ENCODE peak calls at places on chromosomes 2 and 18, in seven cellular contexts. H, I, N, R, X, U and Y are unnamed samples.

GRCh38 chr2:126627623-126628022 is 28.3 kb upstream of the GYPC start:
- DNase-seq in H (no peak), I (no peak), N (no peak), R (no peak), X (peak), U (peak), Y (no peak)

GRCh38 chr2:40591785-40592184 is 139.9 kb upstream of the SLC8A1 start:
- DNase-seq in H (no peak), I (no peak), N (no peak), R (no peak), X (no peak), U (no peak), Y (no peak)

GRCh38 chr18:54950221-54950620 is 9.0 kb downstream of the CCDC68 start:
- DNase-seq in H (no peak), I (no peak), N (peak), R (peak), X (no peak), U (no peak), Y (no peak)

GRCh38 chr2:173164361-173164760 is 88.7 kb downstream of the MAP3K20 start:
- DNase-seq in H (no peak), I (no peak), N (no peak), R (peak), X (no peak), U (no peak), Y (no peak)

GRCh38 chr2:8821276-8822217 is 15.9 kb downstream of the KIDINS220 start:
- DNase-seq in H (no peak), I (no peak), N (no peak), R (no peak), X (peak), U (peak), Y (no peak)

GRCh38 chr2:20421988-20422678 is 24.7 kb upstream of the RHOB start:
- DNase-seq in H (no peak), I (peak), N (peak), R (no peak), X (peak), U (peak), Y (peak)

GRCh38 chr2:196113061-196113974 is 44.7 kb upstream of the DNAH7 start:
- DNase-seq in H (no peak), I (peak), N (no peak), R (no peak), X (peak), U (peak), Y (no peak)

GRCh38 chr2:68714866-68715265 is 19.7 kb upstream of the ARHGAP25 start:
- DNase-seq in H (no peak), I (no peak), N (peak), R (no peak), X (no peak), U (no peak), Y (no peak)

GRCh38 chr18:34818069-34818468 is 108.0 kb downstream of the DTNA start:
- DNase-seq in H (no peak), I (no peak), N (no peak), R (no peak), X (no peak), U (no peak), Y (no peak)

GRCh38 chr2:239026711-239027430 is 179.0 kb downstream of the TWIST2 start:
- DNase-seq in H (no peak), I (no peak), N (no peak), R (no peak), X (no peak), U (no peak), Y (no peak)

GRCh38 chr18:58700209-58700608 is 28.9 kb downstream of the MALT1 start:
- DNase-seq in H (no peak), I (no peak), N (no peak), R (no peak), X (no peak), U (no peak), Y (no peak)

GRCh38 chr18:57776767-57777166 is 26.3 kb downstream of the ATP8B1 start:
- DNase-seq in H (no peak), I (no peak), N (no peak), R (no peak), X (no peak), U (peak), Y (no peak)

GRCh38 chr18:48794251-48794970 is 156.4 kb downstream of the SMAD7 start:
- DNase-seq in H (no peak), I (no peak), N (no peak), R (no peak), X (no peak), U (no peak), Y (no peak)

GRCh38 chr2:73739101-73739500 is 2.0 kb upstream of the TPRKB start:
- DNase-seq in H (no peak), I (no peak), N (no peak), R (no peak), X (no peak), U (no peak), Y (no peak)

GRCh38 chr2:207960911-207961310 is 64.4 kb downstream of the PLEKHM3 start:
- DNase-seq in H (no peak), I (no peak), N (no peak), R (no peak), X (no peak), U (no peak), Y (no peak)

GRCh38 chr2:120939595-120940318 is 204.1 kb downstream of the GLI2 start:
- DNase-seq in H (no peak), I (peak), N (no peak), R (no peak), X (peak), U (peak), Y (no peak)

GRCh38 chr18:2881490-2882195 is 34.8 kb downstream of the EMILIN2 start:
- DNase-seq in H (no peak), I (no peak), N (peak), R (no peak), X (peak), U (peak), Y (no peak)

GRCh38 chr2:38171208-38171858 is 95.4 kb upstream of the CYP1B1 start:
- DNase-seq in H (no peak), I (no peak), N (no peak), R (no peak), X (no peak), U (no peak), Y (no peak)

GRCh38 chr2:127231130-127231865 is 11.2 kb upstream of the CYP27C1 start:
- DNase-seq in H (no peak), I (no peak), N (no peak), R (no peak), X (peak), U (peak), Y (no peak)

GRCh38 chr2:5690231-5690630 is 2.0 kb upstream of the SOX11 start:
- DNase-seq in H (no peak), I (no peak), N (no peak), R (no peak), X (peak), U (no peak), Y (no peak)

GRCh38 chr2:191202881-191203397 is 42.3 kb upstream of the MYO1B start:
- DNase-seq in H (no peak), I (peak), N (peak), R (no peak), X (peak), U (peak), Y (no peak)

GRCh38 chr2:113061896-113062770 is 3.1 kb downstream of the IL36RN start:
- DNase-seq in H (no peak), I (no peak), N (no peak), R (no peak), X (no peak), U (no peak), Y (no peak)

GRCh38 chr18:49959176-49959575 is 145.8 kb upstream of the ACAA2 start:
- DNase-seq in H (no peak), I (no peak), N (peak), R (no peak), X (no peak), U (no peak), Y (no peak)

GRCh38 chr2:196492946-196493345 is 146.6 kb upstream of the CCDC150 start:
- DNase-seq in H (no peak), I (no peak), N (no peak), R (no peak), X (no peak), U (no peak), Y (no peak)

GRCh38 chr2:37085731-37086147 is 1.4 kb downstream of the GPATCH11 start:
- DNase-seq in H (no peak), I (peak), N (peak), R (no peak), X (peak), U (peak), Y (no peak)

GRCh38 chr2:193584001-193584400 is 1389.3 kb upstream of the TMEFF2 start:
- DNase-seq in H (no peak), I (no peak), N (no peak), R (no peak), X (peak), U (no peak), Y (peak)

GRCh38 chr18:8952796-8953760 is 149.4 kb upstream of the NDUFV2 start:
- DNase-seq in H (no peak), I (peak), N (no peak), R (no peak), X (peak), U (peak), Y (no peak)

GRCh38 chr2:39216495-39217191 is 27.1 kb downstream of the CDKL4 start:
- DNase-seq in H (no peak), I (no peak), N (peak), R (no peak), X (no peak), U (no peak), Y (no peak)

GRCh38 chr2:9809448-9810088 is 33.7 kb upstream of the TAF1B start:
- DNase-seq in H (no peak), I (no peak), N (no peak), R (no peak), X (no peak), U (no peak), Y (no peak)

GRCh38 chr18:6558770-6559169 is 144.1 kb upstream of the L3MBTL4 start:
- DNase-seq in H (no peak), I (no peak), N (no peak), R (no peak), X (no peak), U (no peak), Y (no peak)

GRCh38 chr2:157722580-157723234 is 94.0 kb upstream of the ACVR1C start:
- DNase-seq in H (no peak), I (no peak), N (no peak), R (peak), X (peak), U (peak), Y (no peak)

GRCh38 chr18:10147752-10148151 is 233.9 kb downstream of the VAPA start:
- DNase-seq in H (no peak), I (no peak), N (no peak), R (no peak), X (no peak), U (no peak), Y (no peak)

GRCh38 chr2:71864085-71864484 is 283.6 kb downstream of the CYP26B1 start:
- DNase-seq in H (no peak), I (no peak), N (no peak), R (no peak), X (no peak), U (no peak), Y (no peak)

GRCh38 chr18:33034941-33035340 is 262.1 kb upstream of the KLHL14 start:
- DNase-seq in H (no peak), I (no peak), N (no peak), R (no peak), X (peak), U (no peak), Y (no peak)

GRCh38 chr2:161912154-161912553 is 161.9 kb downstream of the DPP4 start:
- DNase-seq in H (no peak), I (no peak), N (no peak), R (no peak), X (no peak), U (no peak), Y (no peak)

GRCh38 chr2:191166111-191166755 is 15.4 kb upstream of the STAT4 start:
- DNase-seq in H (no peak), I (no peak), N (no peak), R (peak), X (peak), U (peak), Y (peak)

GRCh38 chr2:189662674-189663226 is 1.5 kb downstream of the ASNSD1 start:
- DNase-seq in H (no peak), I (no peak), N (no peak), R (no peak), X (no peak), U (no peak), Y (no peak)

GRCh38 chr18:58819051-58819450 is 45.6 kb upstream of the ZNF532 start:
- DNase-seq in H (no peak), I (no peak), N (peak), R (no peak), X (no peak), U (no peak), Y (no peak)